ENCODE peak calls at places on chromosomes 4 and X, in eight cellular contexts. K is GM23338, J is endothelial cell of umbilical vein, T is HepG2, B is GM12878, A is K562, I is H1, Y is SK-N-MC. H is an unnamed sample.

GRCh38 chr4:56979674-56980073 is 978 bp downstream of the POLR2B start:
- DNase-seq in A (no peak), Y (no peak), B (no peak), T (peak; percentile 31), K (peak; percentile 46), I (no peak), J (peak; percentile 44), H (no peak)

GRCh38 chrX:55118574-55118973 is 29.8 kb downstream of the PAGE2 start:
- DNase-seq in A (no peak), J (peak; percentile 4), T (no peak), K (no peak), I (no peak), B (no peak), Y (no peak), H (no peak)

GRCh38 chr4:161343188-161343950 is 820.4 kb downstream of the FSTL5 start:
- DNase-seq in I (no peak), Y (no peak), B (peak; percentile 27), A (no peak), T (no peak), K (no peak), J (no peak), H (no peak)

GRCh38 chrX:413322-414201 is 26.9 kb upstream of the PPP2R3B start:
- DNase-seq in K (peak; percentile 81), Y (no peak), B (no peak), T (no peak), J (peak; percentile 59), A (no peak), I (peak; percentile 73), H (no peak)

GRCh38 chr4:19807505-19807904 is 444.2 kb upstream of the SLIT2 start:
- DNase-seq in T (no peak), A (no peak), B (no peak), K (no peak), Y (no peak), I (no peak), J (peak; percentile 57), H (no peak)

GRCh38 chr4:95857761-95858160 is 17.9 kb downstream of the PDHA2 start:
- DNase-seq in B (no peak), K (no peak), I (no peak), Y (no peak), T (no peak), A (no peak), J (no peak), H (no peak)

GRCh38 chrX:98065151-98065550 is 1181.4 kb downstream of the RPA4 start:
- DNase-seq in J (no peak), A (no peak), B (no peak), K (no peak), Y (no peak), I (no peak), T (no peak), H (no peak)

GRCh38 chr4:87409420-87409939 is 12.9 kb upstream of the NUDT9 start:
- DNase-seq in I (no peak), T (peak; percentile 89), J (peak; percentile 65), A (no peak), K (no peak), Y (no peak), B (no peak), H (no peak)

GRCh38 chrX:9522756-9523155 is 57.9 kb downstream of the TBL1X start:
- DNase-seq in I (no peak), J (no peak), A (no peak), Y (no peak), K (no peak), T (no peak), B (no peak), H (no peak)

GRCh38 chr4:67531349-67531748 is 14.0 kb downstream of the CENPC start:
- DNase-seq in J (no peak), I (no peak), B (no peak), Y (no peak), A (no peak), T (no peak), K (no peak), H (no peak)

GRCh38 chrX:30865612-30866011 is 23.4 kb downstream of the TAB3 start:
- DNase-seq in T (peak; percentile 59), J (no peak), K (no peak), B (no peak), A (no peak), Y (no peak), I (no peak), H (no peak)

GRCh38 chr4:142846105-142846728 is at the start of gene INPP4B:
- DNase-seq in Y (no peak), B (no peak), T (no peak), K (peak; percentile 73), I (no peak), J (peak; percentile 42), A (no peak), H (peak; percentile 13)

GRCh38 chrX:150688911-150689451 is 4.2 kb upstream of the MTMR1 start:
- DNase-seq in K (peak; percentile 64), B (no peak), J (peak; percentile 39), A (peak; percentile 16), T (peak; percentile 29), Y (no peak), I (no peak), H (peak; percentile 28)

GRCh38 chr4:175253184-175253902 is 335.2 kb downstream of the ADAM29 start:
- DNase-seq in I (no peak), A (no peak), B (no peak), J (no peak), T (no peak), Y (no peak), K (peak; percentile 28), H (peak; percentile 19)

GRCh38 chrX:112235547-112235946 is 153.0 kb upstream of the TRPC5 start:
- DNase-seq in A (no peak), I (no peak), K (no peak), Y (no peak), T (no peak), J (no peak), B (no peak), H (no peak)

GRCh38 chrX:39811391-39811790 is 286.4 kb downstream of the BCOR start:
- DNase-seq in K (no peak), Y (no peak), J (no peak), A (no peak), I (no peak), T (no peak), B (no peak), H (no peak)

GRCh38 chrX:39204349-39204748 is 403.1 kb downstream of the MID1IP1 start:
- DNase-seq in T (no peak), J (no peak), K (no peak), Y (no peak), A (no peak), I (no peak), B (no peak), H (no peak)

GRCh38 chrX:39242187-39242586 is 440.9 kb downstream of the MID1IP1 start:
- DNase-seq in J (peak; percentile 1), K (peak; percentile 51), Y (no peak), I (no peak), A (peak; percentile 37), B (no peak), T (peak; percentile 14), H (peak; percentile 12)

GRCh38 chr4:184968784-184969201 is 49.5 kb upstream of the HELT start:
- DNase-seq in B (no peak), T (no peak), Y (no peak), I (no peak), A (no peak), K (no peak), J (no peak), H (no peak)

GRCh38 chrX:23003121-23003520 is 3.4 kb downstream of the DDX53 start:
- DNase-seq in K (no peak), I (no peak), A (no peak), J (peak; percentile 1), B (no peak), T (no peak), Y (no peak), H (no peak)

GRCh38 chr4:186621959-186622553 is 66.7 kb upstream of the MTNR1A start:
- DNase-seq in A (no peak), K (no peak), I (no peak), T (no peak), B (no peak), J (no peak), Y (no peak), H (no peak)

GRCh38 chr4:42280327-42281095 is 116.8 kb upstream of the SHISA3 start:
- DNase-seq in T (no peak), J (peak; percentile 36), I (no peak), K (peak; percentile 75), Y (peak; percentile 20), B (no peak), A (peak; percentile 47), H (peak; percentile 35)

GRCh38 chrX:9482408-9482807 is 17.6 kb downstream of the TBL1X start:
- DNase-seq in T (no peak), I (no peak), A (no peak), J (peak; percentile 46), K (no peak), B (no peak), Y (no peak), H (no peak)

GRCh38 chr4:99949034-99949998 is 759 bp downstream of the H2AZ1 start:
- DNase-seq in Y (peak; percentile 91), T (peak; percentile 92), A (peak; percentile 77), B (peak; percentile 77), I (peak; percentile 82), J (peak; percentile 91), K (peak; percentile 98), H (peak; percentile 91)
- TF ChIP-seq POLR2AphosphoS5 in Y (peak; percentile 66), T (peak; percentile 41), A (peak; percentile 69), B (peak; percentile 55), I (peak; percentile 81), J (no peak), K (peak; percentile 84), H (peak; percentile 48)

DNA sequence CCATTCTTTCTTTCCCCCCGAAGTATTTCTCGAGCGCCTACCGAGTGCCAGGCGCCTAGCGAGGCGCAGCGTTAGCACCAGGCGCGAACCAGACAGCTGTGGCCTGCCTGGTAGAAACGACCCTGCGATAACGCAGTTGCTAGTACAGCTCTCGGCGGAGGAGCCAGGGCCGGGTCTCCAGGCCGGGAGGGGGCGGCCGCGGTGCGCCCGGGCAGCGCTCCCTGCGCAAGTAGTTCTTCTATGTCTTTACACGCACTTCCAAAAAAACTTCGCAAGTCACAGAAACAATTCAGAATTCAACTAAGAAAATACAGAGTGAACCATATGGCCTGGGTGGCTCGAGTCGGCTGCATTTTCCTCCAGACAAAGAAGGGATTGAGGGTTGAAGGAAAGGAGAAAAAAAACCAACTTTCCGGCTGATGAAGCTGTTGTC is 7.0 kb upstream of the NEUROG2 start:
- DNase-seq in I (peak; percentile 82), Y (no peak), K (peak; percentile 81), B (no peak), T (no peak), A (peak; percentile 71), J (peak; percentile 49), H (no peak)
- TF ChIP-seq EZH2 in I (no peak), Y (no peak), K (peak; percentile 83), B (no peak), T (no peak), A (no peak), J (peak; percentile 44), H (no peak)

GRCh38 chr4:173519130-173520101 is 10.6 kb downstream of the HAND2 start:
- DNase-seq in A (no peak), K (peak; percentile 45), B (no peak), T (no peak), Y (no peak), I (peak; percentile 45), J (no peak), H (no peak)
- TF ChIP-seq POLR2AphosphoS5 in A (no peak), K (no peak), B (no peak), T (no peak), Y (no peak), I (no peak), J (no peak), H (no peak)

GRCh38 chrX:140502491-140503229 is 2.2 kb downstream of the SOX3 start:
- DNase-seq in Y (no peak), A (no peak), J (no peak), B (no peak), T (no peak), I (no peak), K (no peak), H (no peak)
- TF ChIP-seq EZH2 in Y (peak; percentile 81), A (no peak), J (peak; percentile 61), B (no peak), T (no peak), I (peak; percentile 37), K (peak; percentile 42), H (no peak)